ENCODE peak calls at places on chromosome 9, in four cellular contexts. H, I, T and S are unnamed samples.

GRCh38 chr9:128055222-128056040 is 11.7 kb downstream of the NAIF1 start:
- DNase-seq in H (no peak), I (no peak), T (no peak), S (no peak)

GRCh38 chr9:38094165-38094564 is 25.1 kb upstream of the SHB start:
- DNase-seq in H (no peak), I (no peak), T (no peak), S (no peak)

GRCh38 chr9:8816361-8816760 is 1016.8 kb upstream of the DMAC1 start:
- DNase-seq in H (no peak), I (no peak), T (no peak), S (no peak)

GRCh38 chr9:3931996-3932906 is 367.6 kb downstream of the GLIS3 start:
- DNase-seq in H (no peak), I (peak; percentile 43), T (no peak), S (no peak)

GRCh38 chr9:16207161-16207560 is 654.3 kb downstream of the CCDC171 start:
- DNase-seq in H (no peak), I (peak; percentile 74), T (no peak), S (no peak)

GRCh38 chr9:135283621-135284020 is 196.0 kb upstream of the PPP1R26 start:
- DNase-seq in H (no peak), I (no peak), T (no peak), S (no peak)

GRCh38 chr9:105065119-105066088 is 137.4 kb upstream of the ABCA1 start:
- DNase-seq in H (no peak), I (no peak), T (peak; percentile 90), S (peak; percentile 30)

GRCh38 chr9:89603629-89604462 is 966 bp upstream of the GADD45G start:
- DNase-seq in H (no peak), I (peak; percentile 11), T (peak; percentile 84), S (peak; percentile 91)

GRCh38 chr9:114259800-114260523 is 62.9 kb upstream of the ORM1 start:
- DNase-seq in H (no peak), I (no peak), T (no peak), S (no peak)

GRCh38 chr9:79769476-79770275 is 197.9 kb downstream of the TLE4 start:
- DNase-seq in H (no peak), I (peak; percentile 7), T (peak; percentile 5), S (no peak)

GRCh38 chr9:35489313-35490154 is at the start of gene RUSC2:
- DNase-seq in H (peak; percentile 51), I (peak; percentile 90), T (peak; percentile 63), S (peak; percentile 74)

GRCh38 chr9:63817622-63818518 is 1467.1 kb downstream of the FOXD4L5 start:
- DNase-seq in H (peak; percentile 85), I (peak; percentile 8), T (peak; percentile 13), S (peak; percentile 56)

GRCh38 chr9:22413884-22414283 is 32.7 kb upstream of the DMRTA1 start:
- DNase-seq in H (no peak), I (no peak), T (no peak), S (no peak)

GRCh38 chr9:2159521-2160417 is 144.6 kb downstream of the SMARCA2 start:
- DNase-seq in H (no peak), I (peak; percentile 23), T (peak; percentile 30), S (no peak)

GRCh38 chr9:124042168-124042775 is 30.7 kb downstream of the LHX2 start:
- DNase-seq in H (no peak), I (no peak), T (no peak), S (no peak)

GRCh38 chr9:101510344-101510940 is 23.2 kb upstream of the RNF20 start:
- DNase-seq in H (no peak), I (no peak), T (no peak), S (no peak)

GRCh38 chr9:2809692-2810423 is 34.0 kb downstream of the PUM3 start:
- DNase-seq in H (no peak), I (peak; percentile 99), T (no peak), S (no peak)

GRCh38 chr9:38299856-38300255 is 92.6 kb upstream of the ALDH1B1 start:
- DNase-seq in H (no peak), I (no peak), T (no peak), S (no peak)

GRCh38 chr9:69168709-69169217 is 5.3 kb upstream of the TJP2 start:
- DNase-seq in H (peak; percentile 48), I (peak; percentile 82), T (peak; percentile 59), S (peak; percentile 64)

GRCh38 chr9:14846871-14847311 is 63.3 kb downstream of the FREM1 start:
- DNase-seq in H (no peak), I (peak; percentile 17), T (peak; percentile 35), S (peak; percentile 60)

DNA sequence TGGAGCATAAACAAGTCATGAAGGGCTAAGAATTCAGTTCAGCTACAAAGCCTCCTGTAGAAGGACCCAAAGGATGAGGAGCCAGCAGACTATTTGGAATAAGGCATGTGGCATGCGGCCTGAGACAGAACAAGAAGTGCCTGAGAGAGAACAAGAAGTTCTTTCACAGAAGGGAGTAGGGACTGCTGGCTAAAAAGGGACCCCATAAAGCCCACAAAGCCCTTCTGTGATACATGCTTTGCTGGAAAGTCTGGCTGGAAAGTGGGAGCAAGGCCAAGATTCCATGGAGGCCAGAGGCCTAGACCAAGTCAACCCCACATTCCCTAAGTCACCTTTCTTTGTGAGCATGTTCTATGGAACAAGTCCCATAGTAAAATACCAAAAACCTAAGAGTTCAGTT is 35.9 kb upstream of the UBAP2 start:
- DNase-seq in H (no peak), I (no peak), T (no peak), S (no peak)
- H3K27ac ChIP-seq in H (no peak overlapping the region), I (no peak overlapping the region), T (no peak overlapping the region), S (no peak overlapping the region)

GRCh38 chr9:115733318-115733717 is 420.3 kb upstream of the PAPPA start:
- DNase-seq in H (no peak), I (no peak), T (no peak), S (no peak)
- H3K27ac ChIP-seq in H (no peak overlapping the region), I (no peak overlapping the region), T (no peak overlapping the region), S (no peak overlapping the region)

GRCh38 chr9:136960212-136960937 is 8.3 kb downstream of the LCN12 start:
- DNase-seq in H (peak; percentile 73), I (no peak), T (no peak), S (no peak)
- H3K27ac ChIP-seq in H (peak overlapping the region; percentile 16), I (no peak overlapping the region), T (no peak overlapping the region), S (no peak overlapping the region)

GRCh38 chr9:77518688-77519087 is 129.4 kb downstream of the GNA14 start:
- DNase-seq in H (no peak), I (no peak), T (no peak), S (no peak)

GRCh38 chr9:77521091-77521490 is 127.0 kb downstream of the GNA14 start:
- DNase-seq in H (no peak), I (no peak), T (no peak), S (no peak)

GRCh38 chr9:77523891-77524290 is 124.2 kb downstream of the GNA14 start:
- DNase-seq in H (no peak), I (no peak), T (peak; percentile 74), S (no peak)
- H3K27ac ChIP-seq in H (no peak overlapping the region), I (no peak overlapping the region), T (no peak overlapping the region), S (peak overlapping the region; percentile 35)

GRCh38 chr9:137299938-137300337 is 2.1 kb downstream of the NRARP start:
- DNase-seq in H (no peak), I (no peak), T (peak; percentile 59), S (peak; percentile 52)
- H3K27ac ChIP-seq in H (peak overlapping the region; percentile 64), I (no peak overlapping the region), T (peak overlapping the region; percentile 74), S (peak overlapping the region; percentile 97)